ENCODE peak calls at places on chromosome 2, in four cellular contexts. One of them, this sample, is unnamed.
A peak's percentile ranks its signal among the peaks of the same experiment; 100 is the strongest.

GRCh38 chr2:207156451-207157161 is 9.1 kb downstream of the KLF7 start:
- DNase-seq in NCI-H774: no peak
- DNase-seq in D341Med: no peak
- DNase-seq in GM03348: no peak
- DNase-seq in this sample: no peak

GRCh38 chr2:95269036-95269680 is 5.1 kb upstream of the PROM2 start:
- DNase-seq in NCI-H774: no peak
- DNase-seq in GM03348: no peak
- DNase-seq in D341Med: no peak
- DNase-seq in this sample: no peak

GRCh38 chr2:72923833-72924352 is 6.6 kb downstream of the EMX1 start:
- DNase-seq in D341Med: peak; percentile 12
- DNase-seq in NCI-H774: no peak
- DNase-seq in GM03348: peak; percentile 11
- DNase-seq in this sample: no peak

GRCh38 chr2:218981390-218982311 is 3.3 kb downstream of the FEV start:
- DNase-seq in D341Med: peak; percentile 68
- DNase-seq in GM03348: no peak
- DNase-seq in NCI-H774: no peak
- DNase-seq in this sample: no peak

GRCh38 chr2:88538362-88538917 is 85.9 kb upstream of the FOXI3 start:
- DNase-seq in NCI-H774: no peak
- DNase-seq in D341Med: no peak
- DNase-seq in GM03348: no peak
- DNase-seq in this sample: no peak

GRCh38 chr2:18988557-18989232 is 369.7 kb downstream of the OSR1 start:
- DNase-seq in NCI-H774: no peak
- DNase-seq in D341Med: no peak
- DNase-seq in GM03348: no peak
- DNase-seq in this sample: no peak

GRCh38 chr2:171412571-171412970 is 21.2 kb downstream of the METTL8 start:
- DNase-seq in GM03348: no peak
- DNase-seq in NCI-H774: no peak
- DNase-seq in D341Med: no peak
- DNase-seq in this sample: no peak

GRCh38 chr2:11687736-11688135 is 17.7 kb upstream of the NTSR2 start:
- DNase-seq in NCI-H774: no peak
- DNase-seq in D341Med: no peak
- DNase-seq in GM03348: no peak
- DNase-seq in this sample: no peak

GRCh38 chr2:230706053-230706498 is 6.6 kb upstream of the CAB39 start:
- DNase-seq in GM03348: no peak
- DNase-seq in NCI-H774: no peak
- DNase-seq in D341Med: no peak
- DNase-seq in this sample: no peak

GRCh38 chr2:209974566-209974965 is 27.9 kb upstream of the RPE start:
- DNase-seq in GM03348: no peak
- DNase-seq in NCI-H774: no peak
- DNase-seq in D341Med: no peak
- DNase-seq in this sample: no peak

GRCh38 chr2:12287220-12287751 is 429.4 kb upstream of the TRIB2 start:
- DNase-seq in D341Med: no peak
- DNase-seq in NCI-H774: no peak
- DNase-seq in GM03348: peak; percentile 16
- DNase-seq in this sample: no peak

GRCh38 chr2:101766871-101767739 is 69.6 kb downstream of the MAP4K4 start:
- DNase-seq in GM03348: peak; percentile 78
- DNase-seq in NCI-H774: no peak
- DNase-seq in D341Med: no peak
- DNase-seq in this sample: no peak

GRCh38 chr2:98153402-98153938 is 66.5 kb downstream of the VWA3B start:
- DNase-seq in GM03348: no peak
- DNase-seq in D341Med: no peak
- DNase-seq in NCI-H774: no peak
- DNase-seq in this sample: no peak

GRCh38 chr2:120809151-120809550 is 73.5 kb downstream of the GLI2 start:
- DNase-seq in NCI-H774: no peak
- DNase-seq in D341Med: no peak
- DNase-seq in GM03348: no peak
- DNase-seq in this sample: no peak

GRCh38 chr2:148554459-148555247 is 89.9 kb upstream of the EPC2 start:
- DNase-seq in D341Med: no peak
- DNase-seq in NCI-H774: no peak
- DNase-seq in GM03348: no peak
- DNase-seq in this sample: no peak

GRCh38 chr2:133884739-133885381 is 316.6 kb upstream of the NCKAP5 start:
- DNase-seq in D341Med: peak; percentile 45
- DNase-seq in GM03348: peak; percentile 42
- DNase-seq in NCI-H774: no peak
- DNase-seq in this sample: no peak

GRCh38 chr2:204544961-204545860 is at the start of gene PARD3B:
- DNase-seq in GM03348: peak; percentile 87
- DNase-seq in NCI-H774: peak; percentile 48
- DNase-seq in D341Med: peak; percentile 80
- DNase-seq in this sample: no peak

GRCh38 chr2:182587831-182588230 is 128.2 kb upstream of the DNAJC10 start:
- DNase-seq in NCI-H774: no peak
- DNase-seq in GM03348: peak; percentile 61
- DNase-seq in D341Med: no peak
- DNase-seq in this sample: no peak

GRCh38 chr2:126496493-126496892 is 159.5 kb upstream of the GYPC start:
- DNase-seq in D341Med: no peak
- DNase-seq in NCI-H774: no peak
- DNase-seq in GM03348: no peak
- DNase-seq in this sample: no peak

GRCh38 chr2:159737917-159738296 is 25.6 kb downstream of the MARCHF7 start:
- DNase-seq in NCI-H774: no peak
- DNase-seq in GM03348: no peak
- DNase-seq in D341Med: no peak
- DNase-seq in this sample: no peak

GRCh38 chr2:105296017-105296611 is 33.4 kb downstream of the TGFBRAP1 start:
- DNase-seq in D341Med: no peak
- DNase-seq in GM03348: no peak
- DNase-seq in NCI-H774: no peak
- DNase-seq in this sample: no peak

GRCh38 chr2:133456971-133457370 is 111.3 kb downstream of the NCKAP5 start:
- DNase-seq in GM03348: no peak
- DNase-seq in D341Med: no peak
- DNase-seq in NCI-H774: no peak
- DNase-seq in this sample: no peak

GRCh38 chr2:124563415-124563814 is 538.3 kb downstream of the CNTNAP5 start:
- DNase-seq in GM03348: no peak
- DNase-seq in D341Med: no peak
- DNase-seq in NCI-H774: no peak
- DNase-seq in this sample: no peak

GRCh38 chr2:240935101-240935876 is 29.2 kb downstream of the CROCC2 start:
- DNase-seq in NCI-H774: no peak
- DNase-seq in GM03348: no peak
- DNase-seq in D341Med: no peak
- DNase-seq in this sample: no peak

GRCh38 chr2:151183072-151183580 is 78.5 kb downstream of the RBM43 start:
- DNase-seq in GM03348: no peak
- DNase-seq in NCI-H774: no peak
- DNase-seq in D341Med: no peak
- DNase-seq in this sample: no peak

GRCh38 chr2:109594246-109594900 is 19.4 kb downstream of the SEPTIN10 start:
- DNase-seq in NCI-H774: no peak
- DNase-seq in GM03348: no peak
- DNase-seq in D341Med: no peak
- DNase-seq in this sample: no peak

GRCh38 chr2:54482725-54483124 is 26.6 kb downstream of the SPTBN1 start:
- DNase-seq in GM03348: peak; percentile 81
- DNase-seq in NCI-H774: no peak
- DNase-seq in D341Med: no peak
- DNase-seq in this sample: no peak

GRCh38 chr2:180655393-180655792 is 325.0 kb upstream of the UBE2E3 start:
- DNase-seq in GM03348: no peak
- DNase-seq in NCI-H774: no peak
- DNase-seq in D341Med: no peak
- DNase-seq in this sample: no peak

GRCh38 chr2:168611896-168612650 is 156.0 kb downstream of the CERS6 start:
- DNase-seq in D341Med: no peak
- DNase-seq in GM03348: no peak
- DNase-seq in NCI-H774: no peak
- DNase-seq in this sample: no peak

GRCh38 chr2:85785027-85785822 is 31.4 kb downstream of the ATOH8 start:
- DNase-seq in NCI-H774: no peak
- DNase-seq in GM03348: peak; percentile 93
- DNase-seq in D341Med: no peak
- DNase-seq in this sample: no peak

GRCh38 chr2:232361646-232362045 is 16.9 kb upstream of the ALPP start:
- DNase-seq in NCI-H774: no peak
- DNase-seq in D341Med: no peak
- DNase-seq in GM03348: no peak
- DNase-seq in this sample: no peak

GRCh38 chr2:113240915-113241911 is 37.5 kb downstream of the PAX8 start:
- DNase-seq in D341Med: no peak
- DNase-seq in NCI-H774: no peak
- DNase-seq in GM03348: peak; percentile 94
- DNase-seq in this sample: peak; percentile 98

GRCh38 chr2:232421189-232421785 is 14.6 kb downstream of the ALPG start:
- DNase-seq in GM03348: no peak
- DNase-seq in NCI-H774: no peak
- DNase-seq in D341Med: peak; percentile 18
- DNase-seq in this sample: no peak

GRCh38 chr2:235937092-235937491 is 231.1 kb downstream of the GBX2 start:
- DNase-seq in GM03348: no peak
- DNase-seq in D341Med: peak; percentile 26
- DNase-seq in NCI-H774: no peak
- DNase-seq in this sample: no peak

GRCh38 chr2:230714122-230714453 is 1.4 kb downstream of the CAB39 start:
- DNase-seq in D341Med: no peak
- DNase-seq in NCI-H774: no peak
- DNase-seq in GM03348: peak; percentile 77
- DNase-seq in this sample: no peak

GRCh38 chr2:226963528-226963927 is 127.7 kb downstream of the RHBDD1 start:
- DNase-seq in GM03348: peak; percentile 67
- DNase-seq in NCI-H774: no peak
- DNase-seq in D341Med: no peak
- DNase-seq in this sample: no peak

GRCh38 chr2:169462896-169463695 is 16.2 kb upstream of the BBS5 start:
- DNase-seq in GM03348: peak; percentile 46
- DNase-seq in D341Med: no peak
- DNase-seq in NCI-H774: no peak
- DNase-seq in this sample: peak; percentile 86